ENCODE peak calls at places on chromosome 15, in nine cellular contexts. P, Z, O, E, W, D, Y, B and G are unnamed samples.

GRCh38 chr15:57915827-57916531 is 149.5 kb downstream of the ALDH1A2 start:
- DNase-seq in P (no peak), Z (no peak), O (no peak), E (no peak), W (no peak), D (no peak), Y (peak; percentile 10), B (peak; percentile 10), G (no peak)

GRCh38 chr15:52256930-52257733 is 38.5 kb downstream of the MYO5C start:
- DNase-seq in P (no peak), Z (no peak), O (no peak), E (no peak), W (no peak), D (no peak), Y (peak; percentile 46), B (peak; percentile 41), G (peak; percentile 26)

GRCh38 chr15:63986751-63987341 is 59.4 kb downstream of the DAPK2 start:
- DNase-seq in P (no peak), Z (no peak), O (no peak), E (no peak), W (no peak), D (no peak), Y (no peak), B (no peak), G (no peak)

GRCh38 chr15:85593809-85594441 is 200.8 kb downstream of the KLHL25 start:
- DNase-seq in P (no peak), Z (no peak), O (no peak), E (no peak), W (no peak), D (no peak), Y (no peak), B (no peak), G (no peak)

GRCh38 chr15:101063212-101063611 is 144.1 kb downstream of the LRRK1 start:
- DNase-seq in P (no peak), Z (no peak), O (no peak), E (no peak), W (peak; percentile 13), D (no peak), Y (no peak), B (no peak), G (no peak)

GRCh38 chr15:94670436-94671034 is 439.2 kb downstream of the MCTP2 start:
- DNase-seq in P (peak; percentile 37), Z (no peak), O (peak; percentile 74), E (no peak), W (no peak), D (peak; percentile 84), Y (peak; percentile 59), B (peak; percentile 63), G (peak; percentile 4)

GRCh38 chr15:83504365-83504764 is 57.2 kb downstream of the SH3GL3 start:
- DNase-seq in P (no peak), Z (no peak), O (no peak), E (no peak), W (no peak), D (no peak), Y (no peak), B (peak; percentile 10), G (no peak)

GRCh38 chr15:40279437-40280141 is 3.3 kb downstream of the ANKRD63 start:
- DNase-seq in P (peak; percentile 31), Z (peak; percentile 94), O (peak; percentile 54), E (peak; percentile 82), W (peak; percentile 83), D (peak; percentile 54), Y (peak; percentile 63), B (peak; percentile 65), G (no peak)

GRCh38 chr15:29612096-29612495 is 210.2 kb downstream of the TJP1 start:
- DNase-seq in P (peak; percentile 96), Z (no peak), O (peak; percentile 98), E (no peak), W (no peak), D (peak; percentile 9), Y (peak; percentile 98), B (peak; percentile 99), G (peak; percentile 26)

GRCh38 chr15:31248951-31249350 is 77.7 kb upstream of the KLF13 start:
- DNase-seq in P (no peak), Z (no peak), O (no peak), E (no peak), W (peak; percentile 32), D (no peak), Y (no peak), B (no peak), G (no peak)

GRCh38 chr15:92715753-92716152 is 60.2 kb upstream of the FAM174B start:
- DNase-seq in P (peak; percentile 4), Z (peak; percentile 10), O (peak; percentile 78), E (no peak), W (peak; percentile 76), D (peak; percentile 84), Y (peak; percentile 70), B (peak; percentile 75), G (no peak)

GRCh38 chr15:20340931-20341661 is 200.5 kb downstream of the GOLGA6L6 start:
- DNase-seq in P (peak; percentile 36), Z (peak; percentile 55), O (no peak), E (no peak), W (peak; percentile 92), D (peak; percentile 3), Y (peak; percentile 36), B (peak; percentile 18), G (peak; percentile 12)

GRCh38 chr15:57183041-57183440 is 193.3 kb upstream of the CGNL1 start:
- DNase-seq in P (no peak), Z (no peak), O (peak; percentile 48), E (no peak), W (no peak), D (no peak), Y (no peak), B (peak; percentile 35), G (peak; percentile 16)

GRCh38 chr15:74428442-74428787 is 5.3 kb downstream of the SEMA7A start:
- DNase-seq in P (no peak), Z (no peak), O (no peak), E (no peak), W (no peak), D (no peak), Y (no peak), B (no peak), G (peak; percentile 64)

GRCh38 chr15:67822537-67823370 is 2.6 kb upstream of the SKOR1 start:
- DNase-seq in P (no peak), Z (no peak), O (no peak), E (no peak), W (no peak), D (no peak), Y (no peak), B (no peak), G (no peak)

GRCh38 chr15:101368086-101368780 is 73.2 kb upstream of the SNRPA1 start:
- DNase-seq in P (no peak), Z (no peak), O (no peak), E (no peak), W (no peak), D (no peak), Y (no peak), B (no peak), G (no peak)

GRCh38 chr15:78909791-78910228 is 35.0 kb downstream of the CTSH start:
- DNase-seq in P (peak; percentile 39), Z (peak; percentile 62), O (peak; percentile 63), E (peak; percentile 48), W (no peak), D (peak; percentile 52), Y (peak; percentile 47), B (peak; percentile 61), G (no peak)

GRCh38 chr15:78909160-78909695 is 35.6 kb downstream of the CTSH start:
- DNase-seq in P (no peak), Z (no peak), O (no peak), E (no peak), W (no peak), D (no peak), Y (no peak), B (no peak), G (no peak)

GRCh38 chr15:78906310-78906608 is 33.6 kb downstream of the MORF4L1 start:
- DNase-seq in P (peak; percentile 77), Z (no peak), O (peak; percentile 82), E (no peak), W (no peak), D (peak; percentile 49), Y (peak; percentile 72), B (peak; percentile 80), G (peak; percentile 91)

GRCh38 chr15:78904599-78905358 is 32.1 kb downstream of the MORF4L1 start:
- DNase-seq in P (no peak), Z (no peak), O (no peak), E (no peak), W (no peak), D (no peak), Y (no peak), B (no peak), G (no peak)

GRCh38 chr15:78907577-78907976 is 34.9 kb downstream of the MORF4L1 start:
- DNase-seq in P (no peak), Z (no peak), O (no peak), E (no peak), W (no peak), D (no peak), Y (no peak), B (no peak), G (no peak)
- TF ChIP-seq CTCF in P (peak; percentile 39), Z (peak; percentile 26), O (peak; percentile 42), E (no peak), W (no peak), D (no peak), Y (peak; percentile 34), B (peak; percentile 31), G (peak; percentile 11)

DNA sequence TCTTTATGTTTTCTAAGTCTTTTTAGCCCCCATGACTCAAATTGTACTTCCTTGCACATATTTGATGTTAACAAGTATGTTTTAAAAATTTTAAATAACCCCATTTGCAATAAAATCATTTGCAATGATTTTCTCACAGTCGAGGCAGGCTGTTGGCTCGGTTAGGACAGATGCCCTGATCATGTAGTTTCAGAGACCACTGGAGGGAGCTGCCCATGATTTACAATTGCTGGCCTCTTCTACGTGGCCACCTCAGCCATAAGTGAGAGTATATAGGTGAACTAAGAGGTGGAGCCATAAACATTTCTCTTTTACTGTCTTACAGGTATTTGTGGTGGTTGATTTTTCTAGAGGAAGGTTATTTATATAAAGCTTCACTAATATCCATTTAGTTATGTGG is 1.7 kb downstream of the DTWD1 start:
- DNase-seq in P (no peak), Z (no peak), O (peak; percentile 48), E (no peak), W (no peak), D (no peak), Y (peak; percentile 49), B (peak; percentile 58), G (peak; percentile 25)
- TF ChIP-seq CTCF in P (peak; percentile 56), Z (no peak), O (peak; percentile 46), E (no peak), W (no peak), D (no peak), Y (no peak), B (peak; percentile 29), G (no peak)

DNA sequence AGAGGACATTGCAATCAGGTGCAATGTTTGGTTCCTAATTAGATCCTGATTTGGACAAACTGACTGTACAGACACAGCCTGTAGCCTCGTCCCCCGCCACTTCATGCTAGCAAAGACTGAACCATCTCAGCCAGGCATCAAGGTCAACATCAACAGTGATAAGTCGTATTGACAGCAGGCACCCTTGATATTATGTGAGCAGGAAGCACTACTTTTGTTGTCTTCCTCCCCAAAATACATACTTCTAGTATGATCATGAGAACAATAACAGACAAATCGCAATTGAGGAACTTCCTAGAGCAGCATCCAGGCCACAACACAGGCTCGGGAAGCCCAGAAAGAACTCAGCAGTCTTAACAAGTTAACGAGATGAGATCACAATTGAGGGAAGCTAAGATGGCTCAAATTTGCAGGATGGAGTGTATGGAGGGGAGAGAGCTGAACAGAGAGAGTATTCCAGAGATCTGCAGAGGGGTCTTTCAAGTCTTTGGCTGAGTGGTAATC is 20.4 kb downstream of the TGM5 start:
- DNase-seq in P (no peak), Z (no peak), O (no peak), E (no peak), W (no peak), D (no peak), Y (no peak), B (no peak), G (no peak)
- TF ChIP-seq CTCF in P (no peak), Z (no peak), O (no peak), E (no peak), W (no peak), D (no peak), Y (no peak), B (no peak), G (no peak)

GRCh38 chr15:53472883-53473282 is 286.6 kb downstream of the WDR72 start:
- DNase-seq in P (no peak), Z (no peak), O (no peak), E (no peak), W (no peak), D (no peak), Y (no peak), B (no peak), G (no peak)
- TF ChIP-seq CTCF in P (no peak), Z (no peak), O (no peak), E (no peak), W (no peak), D (no peak), Y (no peak), B (no peak), G (no peak)